ENCODE peak calls at places on chromosomes 1 and 21, in six cellular contexts. Z, S, M, T, U and Y are unnamed samples.

GRCh38 chr1:117871013-117871412 is 58.4 kb downstream of the GDAP2 start:
- DNase-seq in M (no peak), T (no peak), S (no peak), Z (no peak), U (no peak), Y (no peak)

GRCh38 chr1:168879906-168880734 is 151.1 kb upstream of the DPT start:
- DNase-seq in U (peak; percentile 64), M (no peak), S (no peak), T (no peak), Z (peak; percentile 11), Y (peak; percentile 60)

GRCh38 chr1:71270394-71270793 is 189.6 kb upstream of the ZRANB2 start:
- DNase-seq in S (no peak), Z (no peak), T (no peak), U (no peak), M (no peak), Y (no peak)

GRCh38 chr1:203926025-203926540 is 64.7 kb downstream of the SNRPE start:
- DNase-seq in S (no peak), T (no peak), Z (no peak), U (no peak), M (peak; percentile 70), Y (no peak)

GRCh38 chr1:181423301-181423918 is 59.9 kb upstream of the CACNA1E start:
- DNase-seq in U (no peak), T (no peak), Z (peak; percentile 74), S (peak; percentile 72), M (peak; percentile 20), Y (no peak)

GRCh38 chr1:214990619-214991018 is 91.9 kb upstream of the KCNK2 start:
- DNase-seq in U (no peak), T (no peak), Z (no peak), S (no peak), M (peak; percentile 98), Y (no peak)

GRCh38 chr1:114118351-114118990 is 35.2 kb downstream of the SYT6 start:
- DNase-seq in M (no peak), Z (no peak), T (peak; percentile 38), U (no peak), S (peak; percentile 86), Y (no peak)

GRCh38 chr1:94240822-94241221 is 3.4 kb upstream of the ARHGAP29 start:
- DNase-seq in Z (peak; percentile 48), S (no peak), M (no peak), U (no peak), T (no peak), Y (no peak)

GRCh38 chr1:210617306-210617705 is 288.6 kb downstream of the HHAT start:
- DNase-seq in Z (no peak), S (no peak), U (no peak), T (no peak), M (no peak), Y (no peak)

GRCh38 chr1:150808134-150808533 is at the start of gene CTSK:
- DNase-seq in U (no peak), Z (no peak), S (no peak), T (no peak), M (no peak), Y (no peak)

DNA sequence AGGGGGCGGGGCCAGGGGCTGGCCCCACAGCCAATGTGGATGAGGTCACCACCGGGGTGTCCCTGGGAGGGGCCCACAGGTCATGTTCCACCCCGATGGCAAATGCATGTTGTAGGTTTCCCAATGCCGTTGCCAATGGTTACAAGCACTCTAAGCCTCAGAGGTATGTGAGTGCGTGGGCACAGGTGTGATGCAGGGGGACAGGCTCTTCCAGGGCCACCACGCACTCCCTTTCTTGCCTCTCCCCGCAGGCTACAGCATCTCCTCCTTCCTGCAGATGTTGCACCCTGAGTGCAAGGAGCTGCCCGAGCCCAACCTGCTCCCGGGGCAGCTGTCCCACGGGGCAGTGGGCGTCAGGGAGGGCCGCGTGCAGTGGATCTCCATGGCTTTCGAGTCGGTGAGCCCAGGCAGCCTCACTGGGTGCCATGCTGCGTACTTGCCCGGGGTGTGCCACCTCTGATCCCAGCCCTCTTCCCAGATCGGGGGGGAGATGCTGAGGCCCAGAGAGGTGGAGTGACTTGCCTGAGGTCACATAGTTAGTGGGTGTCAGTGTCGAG is 52.4 kb downstream of the DISP3 start:
- DNase-seq in Z (no peak), M (no peak), T (peak; percentile 67), S (no peak), U (peak; percentile 43), Y (peak; percentile 58)
- H3K4me1 ChIP-seq in Z (no peaks in the 10 kb centered on the region), M (no peaks in the 10 kb centered on the region), T (no peaks in the 10 kb centered on the region), S (no peaks in the 10 kb centered on the region), U (no peaks in the 10 kb centered on the region), Y (no peaks in the 10 kb centered on the region)

GRCh38 chr1:110056776-110057175 is 13.7 kb downstream of the ALX3 start:
- DNase-seq in T (no peak), M (peak; percentile 66), S (no peak), Z (no peak), U (no peak), Y (no peak)

GRCh38 chr1:110059133-110059863 is 11.2 kb downstream of the ALX3 start:
- DNase-seq in Z (no peak), T (peak; percentile 51), M (peak; percentile 57), U (no peak), S (no peak), Y (no peak)

GRCh38 chr1:110056284-110056680 is 14.2 kb downstream of the ALX3 start:
- DNase-seq in S (no peak), M (peak; percentile 43), U (no peak), T (no peak), Z (no peak), Y (no peak)

GRCh38 chr1:110058591-110058990 is 11.9 kb downstream of the ALX3 start:
- DNase-seq in S (no peak), U (no peak), M (no peak), T (no peak), Z (no peak), Y (no peak)

DNA sequence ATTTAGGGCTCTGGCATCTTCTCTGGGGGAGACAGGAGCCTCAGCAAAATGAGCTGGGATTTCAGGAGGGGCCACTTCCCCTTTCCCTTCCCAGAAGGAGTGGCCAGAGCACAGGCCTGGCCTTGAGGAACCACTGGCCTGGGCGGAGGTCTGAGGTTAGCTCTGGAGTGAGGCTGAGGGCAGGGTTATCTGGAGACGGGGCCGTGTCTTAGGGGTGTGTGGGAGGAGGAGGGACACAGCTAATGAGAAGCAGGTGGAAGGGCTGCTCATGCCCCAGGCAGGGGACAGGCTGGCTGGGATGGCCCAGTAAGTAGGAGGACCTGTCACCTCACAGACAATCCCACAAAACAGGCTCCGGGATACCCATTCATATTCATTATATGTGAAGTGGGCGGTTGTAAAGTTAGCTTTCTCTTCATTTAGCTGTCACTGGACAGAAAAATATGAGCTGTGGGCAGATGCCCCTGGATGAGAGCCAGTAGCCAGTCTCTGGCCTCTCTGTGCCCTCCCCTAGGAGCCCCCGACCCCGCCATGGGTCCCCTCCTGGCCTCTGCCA is 12.4 kb downstream of the ALX3 start:
- DNase-seq in Z (no peak), T (no peak), S (no peak), U (no peak), M (no peak), Y (no peak)
- TF ChIP-seq CTCF in Z (no peak), T (no peak), S (no peak), U (no peak), M (no peak), Y (no peak)

DNA sequence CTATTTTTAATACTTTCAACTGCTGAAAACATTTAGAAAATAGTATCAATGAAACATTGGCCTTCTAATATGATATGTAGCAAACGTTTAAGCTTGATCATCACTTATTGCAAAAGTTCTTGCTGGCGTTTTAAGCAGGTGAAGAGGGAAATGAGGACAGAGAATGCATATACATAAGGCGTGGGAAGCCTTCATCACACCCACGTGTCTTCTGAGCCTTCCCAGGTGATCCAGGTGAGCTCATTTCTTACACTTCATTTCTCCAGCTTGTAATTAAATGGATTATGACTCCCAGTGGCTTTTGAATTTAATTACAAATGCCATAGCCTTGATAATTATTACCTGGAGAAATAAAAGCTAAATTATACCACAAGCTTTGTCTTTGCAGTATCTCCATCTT is 1973.8 kb downstream of the MRPL39 start:
- DNase-seq in U (no peak), T (no peak), M (no peak), S (no peak), Z (no peak), Y (no peak)
- H3K4me1 ChIP-seq in U (no peaks in the 10 kb centered on the region), T (no peaks in the 10 kb centered on the region), M (no peaks in the 10 kb centered on the region), S (no peaks in the 10 kb centered on the region), Z (no peaks in the 10 kb centered on the region), Y (no peaks in the 10 kb centered on the region)

GRCh38 chr1:45302505-45303331 is 24.0 kb upstream of the HPDL start:
- DNase-seq in U (no peak), S (no peak), Z (no peak), M (no peak), T (no peak), Y (no peak)

GRCh38 chr1:45299296-45299695 is 27.4 kb upstream of the HPDL start:
- DNase-seq in Z (no peak), S (no peak), U (no peak), M (no peak), T (no peak), Y (no peak)

GRCh38 chr1:45299981-45300668 is 26.6 kb upstream of the HPDL start:
- DNase-seq in Z (peak; percentile 79), S (peak; percentile 58), M (peak; percentile 67), T (no peak), U (no peak), Y (no peak)

GRCh38 chr1:45300669-45300997 is 26.1 kb upstream of the HPDL start:
- DNase-seq in T (no peak), U (no peak), S (no peak), Z (no peak), M (no peak), Y (no peak)

DNA sequence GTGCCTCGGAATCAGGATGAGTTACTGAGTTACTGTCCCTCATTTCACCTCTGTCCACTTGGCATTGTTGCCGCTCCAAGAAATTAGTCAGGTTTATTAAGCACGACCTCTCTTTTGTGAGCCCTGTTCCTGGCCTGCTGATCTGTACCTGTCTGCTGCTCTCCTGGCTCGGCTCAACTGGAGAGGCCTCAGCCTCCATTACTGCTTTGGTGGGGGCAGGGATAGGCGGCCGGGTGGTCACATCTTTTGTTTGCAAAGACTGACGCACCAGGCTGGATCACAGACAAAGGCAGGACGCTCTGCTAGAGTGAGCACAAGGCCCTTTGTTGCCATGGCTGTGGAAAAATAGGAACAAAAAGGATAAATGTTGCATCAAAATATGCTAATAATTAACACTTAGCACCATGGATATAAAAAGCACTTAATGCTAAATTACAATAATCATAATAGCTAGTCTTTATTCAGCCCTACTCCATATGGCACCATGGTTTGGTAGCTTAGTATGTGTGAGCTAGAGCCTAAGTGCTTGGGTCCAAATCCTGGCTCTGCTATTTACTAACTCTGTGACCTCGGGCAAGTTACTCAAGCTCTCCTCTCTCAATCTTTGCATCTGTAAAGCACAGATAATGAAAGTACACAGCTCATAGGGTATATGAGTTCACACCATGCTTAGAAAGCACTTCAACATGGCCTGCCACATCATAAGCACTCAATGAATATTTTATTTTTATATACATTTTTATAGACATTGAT is 28.9 kb upstream of the HPDL start:
- DNase-seq in T (no peak), M (no peak), S (no peak), U (no peak), Z (no peak), Y (no peak)
- TF ChIP-seq CTCF in T (no peak), M (no peak), S (no peak), U (no peak), Z (no peak), Y (no peak)

GRCh38 chr1:19429611-19430010 is 55.7 kb downstream of the CAPZB start:
- DNase-seq in T (no peak), U (no peak), S (no peak), M (peak; percentile 87), Z (no peak), Y (no peak)
- H3K4me1 ChIP-seq in T (peaks cover 59% of the 10 kb centered on the region), U (peaks cover 47% of the 10 kb centered on the region), S (no peaks in the 10 kb centered on the region), M (peaks cover 48% of the 10 kb centered on the region), Z (peaks cover 15% of the 10 kb centered on the region), Y (peaks cover 85% of the 10 kb centered on the region)